ENCODE peak calls at places on chromosomes 1 and 21, in four cellular contexts. W is mesenchymal stem cell, M is mesendoderm, Z is IMR-90. A is an unnamed sample.
A peak's percentile ranks its signal among the peaks of the same experiment; 100 is the strongest.

GRCh38 chr1:68136187-68136586 is 85.8 kb upstream of the DIRAS3 start:
- DNase-seq in W (peak; percentile 36), M (no peak), Z (peak; percentile 34), A (no peak)

GRCh38 chr1:20725189-20726106 is 7.1 kb downstream of the SH2D5 start:
- DNase-seq in W (peak; percentile 77), M (peak; percentile 44), Z (peak; percentile 92), A (no peak)

GRCh38 chr1:211829343-211830054 is 1.1 kb downstream of the LPGAT1 start:
- DNase-seq in W (peak; percentile 78), M (peak; percentile 80), Z (no peak), A (peak; percentile 18)

GRCh38 chr1:12014141-12014981 is 4.9 kb upstream of the MIIP start:
- DNase-seq in W (peak; percentile 85), M (peak; percentile 70), Z (peak; percentile 42), A (no peak)

GRCh38 chr21:46021978-46022544 is 40.5 kb downstream of the COL6A1 start:
- DNase-seq in W (peak; percentile 85), M (no peak), Z (no peak), A (no peak)

GRCh38 chr1:65176071-65176470 is 28.1 kb downstream of the AK4 start:
- DNase-seq in W (no peak), M (no peak), Z (no peak), A (no peak)

GRCh38 chr1:12754738-12755137 is 8.7 kb downstream of the CFAP107 start:
- DNase-seq in W (no peak), M (no peak), Z (no peak), A (no peak)

GRCh38 chr1:168913711-168914463 is 184.9 kb upstream of the DPT start:
- DNase-seq in W (no peak), M (no peak), Z (no peak), A (no peak)

GRCh38 chr1:212600980-212601379 is 7.6 kb upstream of the ATF3 start:
- DNase-seq in W (peak; percentile 18), M (no peak), Z (no peak), A (no peak)

GRCh38 chr1:217275617-217276398 is 355.1 kb downstream of the GPATCH2 start:
- DNase-seq in W (peak; percentile 46), M (no peak), Z (peak; percentile 88), A (no peak)

GRCh38 chr21:45253180-45253579 is 34.5 kb downstream of the POFUT2 start:
- DNase-seq in W (peak; percentile 57), M (peak; percentile 25), Z (peak; percentile 39), A (no peak)

GRCh38 chr1:225847610-225848009 is 34.6 kb downstream of the TMEM63A start:
- DNase-seq in W (no peak), M (no peak), Z (no peak), A (no peak)

GRCh38 chr1:164480285-164480907 is 78.6 kb upstream of the PBX1 start:
- DNase-seq in W (no peak), M (no peak), Z (no peak), A (no peak)

GRCh38 chr1:23824711-23825075 is 536 bp downstream of the HMGCL start:
- DNase-seq in W (peak; percentile 15), M (no peak), Z (no peak), A (no peak)

GRCh38 chr1:239538244-239538988 is 152.0 kb downstream of the CHRM3 start:
- DNase-seq in W (no peak), M (no peak), Z (no peak), A (peak; percentile 51)

GRCh38 chr1:199913313-199913712 is 114.2 kb upstream of the NR5A2 start:
- DNase-seq in W (no peak), M (no peak), Z (no peak), A (no peak)

GRCh38 chr1:154420172-154420571 is 15.0 kb downstream of the IL6R start:
- DNase-seq in W (peak; percentile 93), M (no peak), Z (peak; percentile 91), A (no peak)

GRCh38 chr1:223129229-223129851 is 13.7 kb downstream of the TLR5 start:
- DNase-seq in W (peak; percentile 42), M (peak; percentile 76), Z (peak; percentile 25), A (no peak)

GRCh38 chr1:20153000-20153418 is 13.9 kb downstream of the PLA2G2F start:
- DNase-seq in W (no peak), M (peak; percentile 81), Z (no peak), A (no peak)

GRCh38 chr1:25664357-25664796 is 47.8 kb downstream of the MAN1C1 start:
- DNase-seq in W (no peak), M (no peak), Z (no peak), A (no peak)

GRCh38 chr1:77509051-77509492 is 173.4 kb downstream of the ZZZ3 start:
- DNase-seq in W (no peak), M (no peak), Z (no peak), A (no peak)

GRCh38 chr1:54566438-54567141 is 18.6 kb downstream of the ACOT11 start:
- DNase-seq in W (no peak), M (no peak), Z (no peak), A (no peak)

GRCh38 chr1:15744122-15744679 is 1.9 kb downstream of the TMEM82 start:
- DNase-seq in W (no peak), M (no peak), Z (no peak), A (no peak)

GRCh38 chr1:15354580-15354965 is 55.1 kb upstream of the EFHD2 start:
- DNase-seq in W (peak; percentile 47), M (no peak), Z (peak; percentile 78), A (no peak)

GRCh38 chr1:119782541-119783338 is 14.0 kb upstream of the HMGCS2 start:
- DNase-seq in W (peak; percentile 18), M (peak; percentile 23), Z (no peak), A (no peak)

GRCh38 chr1:40090652-40091355 is 6.2 kb downstream of the PPT1 start:
- DNase-seq in W (no peak), M (no peak), Z (peak; percentile 24), A (no peak)

GRCh38 chr1:43135857-43136781 is 36.0 kb downstream of the EBNA1BP2 start:
- DNase-seq in W (no peak), M (no peak), Z (no peak), A (no peak)

GRCh38 chr21:43937898-43938309 is 72.9 kb downstream of the AGPAT3 start:
- DNase-seq in W (no peak), M (no peak), Z (no peak), A (no peak)

GRCh38 chr21:45323487-45324380 is 36.0 kb upstream of the POFUT2 start:
- DNase-seq in W (peak; percentile 51), M (no peak), Z (peak; percentile 39), A (no peak)

GRCh38 chr1:228282329-228283042 is 74.6 kb downstream of the OBSCN start:
- DNase-seq in W (peak; percentile 17), M (peak; percentile 18), Z (peak; percentile 71), A (no peak)

GRCh38 chr1:208431721-208432120 is 187.5 kb upstream of the PLXNA2 start:
- DNase-seq in W (peak; percentile 11), M (no peak), Z (peak; percentile 53), A (no peak)

GRCh38 chr1:246280551-246280950 is 226.5 kb downstream of the SMYD3 start:
- DNase-seq in W (peak; percentile 48), M (peak; percentile 29), Z (peak; percentile 60), A (no peak)

GRCh38 chr1:32937061-32937460 is 27.5 kb downstream of the RNF19B start:
- DNase-seq in W (no peak), M (no peak), Z (peak; percentile 21), A (no peak)

GRCh38 chr1:32933742-32934322 is 30.8 kb downstream of the RNF19B start:
- DNase-seq in W (peak; percentile 51), M (peak; percentile 92), Z (peak; percentile 19), A (no peak)

GRCh38 chr1:32944180-32944579 is 20.4 kb downstream of the RNF19B start:
- DNase-seq in W (no peak), M (no peak), Z (no peak), A (no peak)

GRCh38 chr1:32939655-32940371 is 24.8 kb downstream of the RNF19B start:
- DNase-seq in W (peak; percentile 77), M (no peak), Z (peak; percentile 96), A (no peak)
- H3K23ac ChIP-seq in W (no peak overlapping the region), M (no peak overlapping the region), Z (no peak overlapping the region), A (no peak overlapping the region)

GRCh38 chr1:1236945-1237873 is 5.2 kb downstream of the B3GALT6 start:
- DNase-seq in W (no peak), M (no peak), Z (no peak), A (no peak)
- H3K9ac ChIP-seq in W (no peak overlapping the region), M (no peak overlapping the region), Z (no peak overlapping the region), A (peak overlapping the region; percentile 77)

GRCh38 chr21:42626171-42626570 is 27.2 kb upstream of the PDE9A start:
- DNase-seq in W (no peak), M (no peak), Z (no peak), A (no peak)
- H3K23ac ChIP-seq in W (no peak overlapping the region), M (no peak overlapping the region), Z (no peak overlapping the region), A (no peak overlapping the region)

DNA sequence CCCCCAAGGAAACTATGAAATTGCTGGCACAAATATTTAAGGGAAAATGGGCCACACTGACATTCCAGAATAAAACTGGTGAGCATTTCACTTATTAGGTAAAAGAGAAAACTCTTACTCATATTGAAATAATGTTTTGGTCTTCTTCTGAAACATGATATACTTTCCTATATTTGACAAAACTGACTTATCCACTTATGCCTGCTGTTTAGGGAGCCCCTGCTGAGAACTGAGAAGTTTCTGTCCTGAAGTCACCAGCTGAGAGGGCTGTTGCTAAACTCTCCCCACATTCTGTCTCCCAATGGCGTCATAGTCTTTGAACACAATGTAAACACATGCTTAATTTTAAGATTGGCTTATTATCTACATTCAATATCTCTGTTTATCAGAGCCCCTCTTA is 46.8 kb upstream of the ZC3H11B start:
- DNase-seq in W (peak; percentile 21), M (peak; percentile 64), Z (peak; percentile 80), A (no peak)
- H3K9ac ChIP-seq in W (peak overlapping the region; percentile 61), M (no peak overlapping the region), Z (no peak overlapping the region), A (no peak overlapping the region)

DNA sequence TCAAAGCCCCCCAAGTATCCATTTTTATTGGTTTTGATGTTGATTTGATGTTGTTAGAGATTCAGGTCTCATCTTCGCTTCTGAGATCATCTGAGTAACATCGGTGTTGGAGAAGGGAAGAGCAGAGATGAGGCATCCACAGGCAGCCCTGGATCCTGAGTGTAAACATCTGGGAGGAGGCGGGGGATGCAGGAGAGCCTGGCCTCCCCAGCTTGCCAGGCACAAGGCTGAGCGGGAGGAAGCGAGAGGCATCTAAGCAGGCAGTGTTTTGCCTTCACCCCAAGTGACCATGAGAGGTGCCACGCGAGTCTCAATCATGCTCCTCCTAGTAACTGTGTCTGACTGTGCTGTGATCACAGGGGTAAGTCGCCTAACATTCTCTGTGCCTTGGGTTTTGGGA is at the start of gene PROK1:
- DNase-seq in W (no peak), M (no peak), Z (no peak), A (no peak)
- H3K23ac ChIP-seq in W (no peak within 1 kb of the TSS), M (peak within 1 kb of the TSS; percentile 73), Z (no peak within 1 kb of the TSS), A (peak within 1 kb of the TSS; percentile 65)

GRCh38 chr1:41917051-41917530 is 1.6 kb downstream of the HIVEP3 start:
- DNase-seq in W (no peak), M (no peak), Z (no peak), A (no peak)
- H3K9ac ChIP-seq in W (peak overlapping the region; percentile 74), M (no peak overlapping the region), Z (peak overlapping the region; percentile 21), A (no peak overlapping the region)

GRCh38 chr1:247558275-247558674 is 9.3 kb downstream of the GCSAML start:
- DNase-seq in W (no peak), M (no peak), Z (no peak), A (no peak)

GRCh38 chr1:247561711-247562110 is 12.8 kb downstream of the GCSAML start:
- DNase-seq in W (no peak), M (peak; percentile 37), Z (no peak), A (no peak)

GRCh38 chr1:247562169-247562568 is 13.2 kb downstream of the GCSAML start:
- DNase-seq in W (no peak), M (no peak), Z (no peak), A (no peak)
- H3K23ac ChIP-seq in W (no peak overlapping the region), M (no peak overlapping the region), Z (no peak overlapping the region), A (no peak overlapping the region)